ENCODE peak calls at places on chromosomes 4 and X, in eight cellular contexts. B is sigmoid colon, Z is B cell, D is psoas muscle, A is mammary epithelial cell, X is fibroblast of the aortic adventitia, N is IMR-90, G is GM12864. F is an unnamed sample.

GRCh38 chr4:169045862-169046584 is 36.0 kb upstream of the CBR4 start:
- DNase-seq in B (no peak), X (no peak), G (no peak), N (no peak), A (no peak), Z (no peak), D (no peak), F (no peak)

GRCh38 chr4:142309772-142310171 is 536.3 kb downstream of the INPP4B start:
- DNase-seq in D (no peak), Z (no peak), B (no peak), N (no peak), X (no peak), G (no peak), A (no peak), F (no peak)

GRCh38 chr4:10040049-10040892 is 19.0 kb upstream of the SLC2A9 start:
- DNase-seq in B (no peak), A (no peak), N (no peak), D (no peak), G (no peak), Z (no peak), X (no peak), F (no peak)

GRCh38 chr4:107857741-107858140 is 33.0 kb downstream of the SGMS2 start:
- DNase-seq in X (no peak), G (no peak), D (no peak), B (no peak), A (no peak), N (no peak), Z (no peak), F (no peak)

GRCh38 chrX:102138064-102138463 is 4.2 kb downstream of the TCEAL6 start:
- DNase-seq in G (no peak), B (no peak), X (no peak), N (no peak), A (no peak), D (no peak), Z (no peak), F (peak; percentile 5)

GRCh38 chr4:6492861-6493667 is 20.6 kb upstream of the PPP2R2C start:
- DNase-seq in A (no peak), X (no peak), B (no peak), Z (peak; percentile 7), N (no peak), D (no peak), G (no peak), F (no peak)

GRCh38 chr4:73855406-73855805 is 2.3 kb downstream of the PF4V1 start:
- DNase-seq in D (no peak), B (no peak), N (no peak), X (no peak), Z (no peak), A (no peak), G (no peak), F (no peak)

GRCh38 chr4:188930822-188931221 is 791.6 kb downstream of the TRIML1 start:
- DNase-seq in N (no peak), D (no peak), B (no peak), Z (peak; percentile 46), X (no peak), A (no peak), G (no peak), F (peak; percentile 16)

GRCh38 chr4:17468638-17469221 is 43.2 kb downstream of the QDPR start:
- DNase-seq in B (no peak), D (no peak), G (no peak), A (no peak), Z (no peak), X (peak; percentile 74), N (peak; percentile 44), F (peak; percentile 56)

GRCh38 chr4:124483043-124483906 is 229.3 kb downstream of the ANKRD50 start:
- DNase-seq in B (no peak), N (peak; percentile 21), D (no peak), Z (no peak), X (peak; percentile 27), G (no peak), A (no peak), F (no peak)

GRCh38 chr4:182493377-182493776 is 250.2 kb downstream of the TENM3 start:
- DNase-seq in N (no peak), A (no peak), Z (no peak), X (no peak), B (no peak), G (no peak), D (no peak), F (no peak)

GRCh38 chrX:23883737-23884354 is 23.9 kb downstream of the APOO start:
- DNase-seq in Z (no peak), X (peak; percentile 67), G (no peak), A (peak; percentile 89), N (peak; percentile 85), B (no peak), D (no peak), F (peak; percentile 87)

GRCh38 chr4:2462218-2462991 is 6.5 kb upstream of the RNF4 start:
- DNase-seq in N (peak; percentile 76), Z (peak; percentile 57), X (peak; percentile 68), B (peak; percentile 85), A (peak; percentile 39), D (peak; percentile 81), G (no peak), F (peak; percentile 52)

GRCh38 chr4:38060829-38061431 is 100.7 kb downstream of the PTTG2 start:
- DNase-seq in X (peak; percentile 68), D (no peak), Z (no peak), G (no peak), N (peak; percentile 62), A (no peak), B (no peak), F (peak; percentile 12)

GRCh38 chr4:95529941-95530340 is 18.8 kb downstream of the UNC5C start:
- DNase-seq in B (no peak), X (no peak), N (no peak), G (no peak), A (no peak), D (no peak), Z (no peak), F (no peak)

GRCh38 chr4:153205757-153206156 is 1.5 kb downstream of the TRIM2 start:
- DNase-seq in X (no peak), B (no peak), Z (no peak), D (no peak), N (no peak), G (no peak), A (peak; percentile 46), F (peak; percentile 49)

GRCh38 chr4:185534850-185535761 is at the start of gene PDLIM3:
- DNase-seq in A (peak; percentile 15), X (no peak), B (peak; percentile 89), G (no peak), N (peak; percentile 30), Z (no peak), D (peak; percentile 94), F (no peak)

GRCh38 chr4:38306482-38307071 is 346.4 kb downstream of the PTTG2 start:
- DNase-seq in G (peak; percentile 89), A (no peak), D (no peak), B (no peak), N (no peak), Z (no peak), X (no peak), F (no peak)

GRCh38 chr4:113582737-113583136 is 178.8 kb downstream of the CAMK2D start:
- DNase-seq in D (no peak), N (no peak), A (no peak), B (no peak), G (no peak), X (no peak), Z (no peak), F (no peak)

GRCh38 chr4:700587-701264 is 4.9 kb upstream of the PCGF3 start:
- DNase-seq in Z (no peak), B (peak; percentile 45), N (no peak), X (no peak), G (no peak), A (no peak), D (no peak), F (no peak)
- TF ChIP-seq CTCF in Z (no peak), B (no peak), N (no peak), X (no peak), G (no peak), A (no peak), D (no peak), F (no peak)

DNA sequence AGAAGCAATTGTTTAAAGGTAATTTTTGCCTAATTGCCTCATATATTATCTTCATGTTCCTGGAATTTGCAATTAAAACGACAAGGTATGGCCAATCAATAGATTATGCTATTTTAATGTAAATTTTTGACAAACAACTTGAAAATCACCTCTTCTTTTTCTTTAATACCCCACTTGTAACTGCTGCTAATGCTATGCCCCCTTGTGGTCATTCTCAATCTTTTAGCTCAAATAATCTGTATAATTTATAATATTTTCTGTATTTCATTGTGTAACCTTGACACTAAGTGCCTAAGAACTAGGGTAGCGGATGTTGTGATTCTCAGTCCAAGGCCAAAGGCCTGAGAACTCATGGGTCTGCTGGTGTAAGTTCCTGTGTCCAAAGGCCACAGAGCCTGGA is 831.7 kb upstream of the POU3F4 start:
- DNase-seq in Z (no peak), A (no peak), N (no peak), D (no peak), X (no peak), G (no peak), B (no peak), F (peak; percentile 23)
- TF ChIP-seq CTCF in Z (no peak), A (peak; percentile 47), N (peak; percentile 27), D (peak; percentile 18), X (no peak), G (no peak), B (no peak), F (peak; percentile 35)

GRCh38 chr4:24736066-24736465 is 59.3 kb upstream of the SOD3 start:
- DNase-seq in D (no peak), A (peak; percentile 20), X (no peak), N (peak; percentile 20), Z (no peak), B (no peak), G (no peak), F (peak; percentile 56)
- TF ChIP-seq CTCF in D (no peak), A (peak; percentile 71), X (peak; percentile 22), N (peak; percentile 45), Z (no peak), B (no peak), G (peak; percentile 46), F (peak; percentile 58)

DNA sequence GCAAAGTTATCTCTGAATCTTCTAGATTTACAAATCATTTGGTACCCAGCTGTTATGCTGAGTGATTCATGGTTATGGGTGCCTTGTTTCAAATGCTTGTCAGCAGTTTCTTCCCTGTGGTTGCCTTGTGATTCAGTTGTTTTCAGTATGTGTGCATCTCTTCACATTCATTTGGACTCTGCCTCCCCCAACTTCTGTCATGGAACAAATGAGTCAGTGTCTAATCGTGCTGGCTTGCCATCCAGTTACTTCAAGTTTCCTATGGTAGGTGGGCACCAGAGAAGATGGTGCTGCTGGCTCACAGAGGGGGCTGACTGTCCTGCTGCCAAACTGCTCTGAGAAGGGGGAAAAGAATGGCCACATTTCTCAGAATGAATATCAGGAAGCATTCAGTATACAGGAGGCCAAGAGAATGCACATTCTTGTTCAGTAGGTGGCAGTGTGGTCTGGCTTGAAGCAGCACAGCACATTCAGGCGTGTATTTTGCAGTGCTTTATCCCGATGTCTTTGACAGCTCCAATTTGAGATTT is 260.9 kb downstream of the GLUD2 start:
- DNase-seq in Z (no peak), B (no peak), G (peak; percentile 36), D (no peak), X (peak; percentile 72), A (peak; percentile 67), N (no peak), F (peak; percentile 50)
- TF ChIP-seq CTCF in Z (no peak), B (no peak), G (peak; percentile 47), D (peak; percentile 13), X (peak; percentile 51), A (peak; percentile 60), N (no peak), F (peak; percentile 38)

F was measured in MCF 10A.